ENCODE peak calls at places on chromosome 13, in eight cellular contexts. One of them, this sample, is unnamed.

GRCh38 chr13:27336005-27336673 is 65.5 kb downstream of the RASL11A start:
- DNase-seq in Peyer's patch: no peak
- DNase-seq in stimulated activated CD8-positive, alpha-beta memory T cell treated with anti-CD3 and anti-CD28 coated beads, Interleukin-4, amount 100 ng/mL, for 48 hours: no peak
- DNase-seq in B cell: no peak
- DNase-seq in Daoy: peak
- DNase-seq in Calu3: no peak
- DNase-seq in stimulated activated CD4-positive, alpha-beta T cell treated with anti-CD3 and anti-CD28 coated beads, Interleukin-12 subunit alpha, Interleukin-12 subunit beta, amount 100 ng/mL, for 4 hours: no peak
- DNase-seq in NCI-H1694: no peak
- DNase-seq in this sample: no peak

GRCh38 chr13:44068737-44069136 is 189.0 kb downstream of the LACC1 start:
- DNase-seq in Peyer's patch: no peak
- DNase-seq in stimulated activated CD8-positive, alpha-beta memory T cell treated with anti-CD3 and anti-CD28 coated beads, Interleukin-4, amount 100 ng/mL, for 48 hours: no peak
- DNase-seq in B cell: no peak
- DNase-seq in Daoy: peak
- DNase-seq in Calu3: no peak
- DNase-seq in stimulated activated CD4-positive, alpha-beta T cell treated with anti-CD3 and anti-CD28 coated beads, Interleukin-12 subunit alpha, Interleukin-12 subunit beta, amount 100 ng/mL, for 4 hours: no peak
- DNase-seq in NCI-H1694: no peak
- DNase-seq in this sample: no peak

GRCh38 chr13:53064721-53065120 is 36.1 kb downstream of the OLFM4 start:
- DNase-seq in Peyer's patch: no peak
- DNase-seq in stimulated activated CD8-positive, alpha-beta memory T cell treated with anti-CD3 and anti-CD28 coated beads, Interleukin-4, amount 100 ng/mL, for 48 hours: no peak
- DNase-seq in B cell: no peak
- DNase-seq in Daoy: no peak
- DNase-seq in Calu3: no peak
- DNase-seq in stimulated activated CD4-positive, alpha-beta T cell treated with anti-CD3 and anti-CD28 coated beads, Interleukin-12 subunit alpha, Interleukin-12 subunit beta, amount 100 ng/mL, for 4 hours: no peak
- DNase-seq in NCI-H1694: peak
- DNase-seq in this sample: no peak

GRCh38 chr13:34578917-34579316 is 363.2 kb upstream of the NBEA start:
- DNase-seq in Peyer's patch: no peak
- DNase-seq in stimulated activated CD8-positive, alpha-beta memory T cell treated with anti-CD3 and anti-CD28 coated beads, Interleukin-4, amount 100 ng/mL, for 48 hours: no peak
- DNase-seq in B cell: no peak
- DNase-seq in Daoy: no peak
- DNase-seq in Calu3: no peak
- DNase-seq in stimulated activated CD4-positive, alpha-beta T cell treated with anti-CD3 and anti-CD28 coated beads, Interleukin-12 subunit alpha, Interleukin-12 subunit beta, amount 100 ng/mL, for 4 hours: no peak
- DNase-seq in NCI-H1694: no peak
- DNase-seq in this sample: no peak

GRCh38 chr13:21501709-21502108 is 42.6 kb upstream of the ZDHHC20 start:
- DNase-seq in Peyer's patch: no peak
- DNase-seq in stimulated activated CD8-positive, alpha-beta memory T cell treated with anti-CD3 and anti-CD28 coated beads, Interleukin-4, amount 100 ng/mL, for 48 hours: no peak
- DNase-seq in B cell: no peak
- DNase-seq in Daoy: no peak
- DNase-seq in Calu3: no peak
- DNase-seq in stimulated activated CD4-positive, alpha-beta T cell treated with anti-CD3 and anti-CD28 coated beads, Interleukin-12 subunit alpha, Interleukin-12 subunit beta, amount 100 ng/mL, for 4 hours: no peak
- DNase-seq in NCI-H1694: no peak
- DNase-seq in this sample: no peak

GRCh38 chr13:30108913-30109237 is 198.5 kb downstream of the KATNAL1 start:
- DNase-seq in Peyer's patch: peak
- DNase-seq in stimulated activated CD8-positive, alpha-beta memory T cell treated with anti-CD3 and anti-CD28 coated beads, Interleukin-4, amount 100 ng/mL, for 48 hours: no peak
- DNase-seq in B cell: no peak
- DNase-seq in Daoy: no peak
- DNase-seq in Calu3: peak
- DNase-seq in stimulated activated CD4-positive, alpha-beta T cell treated with anti-CD3 and anti-CD28 coated beads, Interleukin-12 subunit alpha, Interleukin-12 subunit beta, amount 100 ng/mL, for 4 hours: no peak
- DNase-seq in NCI-H1694: no peak
- DNase-seq in this sample: no peak

GRCh38 chr13:26050568-26051230 is 1.1 kb downstream of the SHISA2 start:
- DNase-seq in Peyer's patch: no peak
- DNase-seq in stimulated activated CD8-positive, alpha-beta memory T cell treated with anti-CD3 and anti-CD28 coated beads, Interleukin-4, amount 100 ng/mL, for 48 hours: peak
- DNase-seq in B cell: peak
- DNase-seq in Daoy: peak
- DNase-seq in Calu3: no peak
- DNase-seq in stimulated activated CD4-positive, alpha-beta T cell treated with anti-CD3 and anti-CD28 coated beads, Interleukin-12 subunit alpha, Interleukin-12 subunit beta, amount 100 ng/mL, for 4 hours: no peak
- DNase-seq in NCI-H1694: no peak
- DNase-seq in this sample: no peak

GRCh38 chr13:90365130-90365529 is 982.4 kb upstream of the MIR17HG start:
- DNase-seq in Peyer's patch: no peak
- DNase-seq in stimulated activated CD8-positive, alpha-beta memory T cell treated with anti-CD3 and anti-CD28 coated beads, Interleukin-4, amount 100 ng/mL, for 48 hours: no peak
- DNase-seq in B cell: no peak
- DNase-seq in Daoy: no peak
- DNase-seq in Calu3: no peak
- DNase-seq in stimulated activated CD4-positive, alpha-beta T cell treated with anti-CD3 and anti-CD28 coated beads, Interleukin-12 subunit alpha, Interleukin-12 subunit beta, amount 100 ng/mL, for 4 hours: no peak
- DNase-seq in NCI-H1694: no peak
- DNase-seq in this sample: no peak

GRCh38 chr13:43116242-43116641 is 92.9 kb downstream of the DNAJC15 start:
- DNase-seq in Peyer's patch: no peak
- DNase-seq in stimulated activated CD8-positive, alpha-beta memory T cell treated with anti-CD3 and anti-CD28 coated beads, Interleukin-4, amount 100 ng/mL, for 48 hours: no peak
- DNase-seq in B cell: no peak
- DNase-seq in Daoy: no peak
- DNase-seq in Calu3: no peak
- DNase-seq in stimulated activated CD4-positive, alpha-beta T cell treated with anti-CD3 and anti-CD28 coated beads, Interleukin-12 subunit alpha, Interleukin-12 subunit beta, amount 100 ng/mL, for 4 hours: no peak
- DNase-seq in NCI-H1694: no peak
- DNase-seq in this sample: no peak

GRCh38 chr13:23020246-23020843 is 160.4 kb upstream of the SGCG start:
- DNase-seq in Peyer's patch: no peak
- DNase-seq in stimulated activated CD8-positive, alpha-beta memory T cell treated with anti-CD3 and anti-CD28 coated beads, Interleukin-4, amount 100 ng/mL, for 48 hours: peak
- DNase-seq in B cell: peak
- DNase-seq in Daoy: peak
- DNase-seq in Calu3: peak
- DNase-seq in stimulated activated CD4-positive, alpha-beta T cell treated with anti-CD3 and anti-CD28 coated beads, Interleukin-12 subunit alpha, Interleukin-12 subunit beta, amount 100 ng/mL, for 4 hours: peak
- DNase-seq in NCI-H1694: peak
- DNase-seq in this sample: peak

GRCh38 chr13:100128373-100128772 is 39.5 kb downstream of the PCCA start:
- DNase-seq in Peyer's patch: no peak
- DNase-seq in stimulated activated CD8-positive, alpha-beta memory T cell treated with anti-CD3 and anti-CD28 coated beads, Interleukin-4, amount 100 ng/mL, for 48 hours: peak
- DNase-seq in B cell: no peak
- DNase-seq in Daoy: peak
- DNase-seq in Calu3: no peak
- DNase-seq in stimulated activated CD4-positive, alpha-beta T cell treated with anti-CD3 and anti-CD28 coated beads, Interleukin-12 subunit alpha, Interleukin-12 subunit beta, amount 100 ng/mL, for 4 hours: no peak
- DNase-seq in NCI-H1694: no peak
- DNase-seq in this sample: no peak

GRCh38 chr13:75806101-75806500 is 170.0 kb downstream of the LMO7 start:
- DNase-seq in Peyer's patch: no peak
- DNase-seq in stimulated activated CD8-positive, alpha-beta memory T cell treated with anti-CD3 and anti-CD28 coated beads, Interleukin-4, amount 100 ng/mL, for 48 hours: no peak
- DNase-seq in B cell: no peak
- DNase-seq in Daoy: no peak
- DNase-seq in Calu3: no peak
- DNase-seq in stimulated activated CD4-positive, alpha-beta T cell treated with anti-CD3 and anti-CD28 coated beads, Interleukin-12 subunit alpha, Interleukin-12 subunit beta, amount 100 ng/mL, for 4 hours: no peak
- DNase-seq in NCI-H1694: no peak
- DNase-seq in this sample: no peak

GRCh38 chr13:93953856-93954255 is 525.6 kb downstream of the DCT start:
- DNase-seq in Peyer's patch: no peak
- DNase-seq in stimulated activated CD8-positive, alpha-beta memory T cell treated with anti-CD3 and anti-CD28 coated beads, Interleukin-4, amount 100 ng/mL, for 48 hours: no peak
- DNase-seq in B cell: no peak
- DNase-seq in Daoy: no peak
- DNase-seq in Calu3: no peak
- DNase-seq in stimulated activated CD4-positive, alpha-beta T cell treated with anti-CD3 and anti-CD28 coated beads, Interleukin-12 subunit alpha, Interleukin-12 subunit beta, amount 100 ng/mL, for 4 hours: no peak
- DNase-seq in NCI-H1694: no peak
- DNase-seq in this sample: no peak

GRCh38 chr13:30872685-30873443 is 33.2 kb upstream of the MEDAG start:
- DNase-seq in Peyer's patch: no peak
- DNase-seq in stimulated activated CD8-positive, alpha-beta memory T cell treated with anti-CD3 and anti-CD28 coated beads, Interleukin-4, amount 100 ng/mL, for 48 hours: no peak
- DNase-seq in B cell: peak
- DNase-seq in Daoy: peak
- DNase-seq in Calu3: no peak
- DNase-seq in stimulated activated CD4-positive, alpha-beta T cell treated with anti-CD3 and anti-CD28 coated beads, Interleukin-12 subunit alpha, Interleukin-12 subunit beta, amount 100 ng/mL, for 4 hours: no peak
- DNase-seq in NCI-H1694: peak
- DNase-seq in this sample: no peak

GRCh38 chr13:99371956-99372355 is 64.8 kb upstream of the GPR183 start:
- DNase-seq in Peyer's patch: no peak
- DNase-seq in stimulated activated CD8-positive, alpha-beta memory T cell treated with anti-CD3 and anti-CD28 coated beads, Interleukin-4, amount 100 ng/mL, for 48 hours: peak
- DNase-seq in B cell: no peak
- DNase-seq in Daoy: no peak
- DNase-seq in Calu3: no peak
- DNase-seq in stimulated activated CD4-positive, alpha-beta T cell treated with anti-CD3 and anti-CD28 coated beads, Interleukin-12 subunit alpha, Interleukin-12 subunit beta, amount 100 ng/mL, for 4 hours: no peak
- DNase-seq in NCI-H1694: no peak
- DNase-seq in this sample: no peak

GRCh38 chr13:113224486-113224885 is 15.1 kb downstream of the CUL4A start:
- DNase-seq in Peyer's patch: no peak
- DNase-seq in stimulated activated CD8-positive, alpha-beta memory T cell treated with anti-CD3 and anti-CD28 coated beads, Interleukin-4, amount 100 ng/mL, for 48 hours: no peak
- DNase-seq in B cell: no peak
- DNase-seq in Daoy: no peak
- DNase-seq in Calu3: no peak
- DNase-seq in stimulated activated CD4-positive, alpha-beta T cell treated with anti-CD3 and anti-CD28 coated beads, Interleukin-12 subunit alpha, Interleukin-12 subunit beta, amount 100 ng/mL, for 4 hours: no peak
- DNase-seq in NCI-H1694: no peak
- DNase-seq in this sample: no peak

GRCh38 chr13:25286308-25286968 is 850 bp downstream of the MTMR6 start:
- DNase-seq in Peyer's patch: no peak
- DNase-seq in stimulated activated CD8-positive, alpha-beta memory T cell treated with anti-CD3 and anti-CD28 coated beads, Interleukin-4, amount 100 ng/mL, for 48 hours: peak
- DNase-seq in B cell: peak
- DNase-seq in Daoy: peak
- DNase-seq in Calu3: no peak
- DNase-seq in stimulated activated CD4-positive, alpha-beta T cell treated with anti-CD3 and anti-CD28 coated beads, Interleukin-12 subunit alpha, Interleukin-12 subunit beta, amount 100 ng/mL, for 4 hours: no peak
- DNase-seq in NCI-H1694: no peak
- DNase-seq in this sample: peak

GRCh38 chr13:114077938-114078335 is 54.5 kb downstream of the RASA3 start:
- DNase-seq in Peyer's patch: peak
- DNase-seq in stimulated activated CD8-positive, alpha-beta memory T cell treated with anti-CD3 and anti-CD28 coated beads, Interleukin-4, amount 100 ng/mL, for 48 hours: no peak
- DNase-seq in B cell: no peak
- DNase-seq in Daoy: no peak
- DNase-seq in Calu3: no peak
- DNase-seq in stimulated activated CD4-positive, alpha-beta T cell treated with anti-CD3 and anti-CD28 coated beads, Interleukin-12 subunit alpha, Interleukin-12 subunit beta, amount 100 ng/mL, for 4 hours: no peak
- DNase-seq in NCI-H1694: no peak
- DNase-seq in this sample: no peak

This sample was measured in GM06990.